ENCODE peak calls at places on chromosome 3, in six cellular contexts. F is astrocyte of the spinal cord, Y is suprapubic skin, S is fibroblast of the aortic adventitia, A is heart left ventricle, K is dorsolateral prefrontal cortex. H is an unnamed sample.

GRCh38 chr3:140177943-140178342 is 243.0 kb downstream of the CLSTN2 start:
- DNase-seq in S (no peak), F (no peak), K (no peak), A (no peak), Y (no peak), H (no peak)

GRCh38 chr3:43198791-43199644 is 87.3 kb upstream of the SNRK start:
- DNase-seq in F (no peak), A (no peak), K (no peak), Y (no peak), S (no peak), H (no peak)

GRCh38 chr3:57110797-57111196 is 50.3 kb downstream of the SPATA12 start:
- DNase-seq in F (no peak), K (no peak), Y (no peak), S (no peak), A (no peak), H (no peak)

GRCh38 chr3:26015752-26016151 is 225.9 kb downstream of the OXSM start:
- DNase-seq in S (no peak), K (no peak), A (no peak), F (no peak), Y (no peak), H (no peak)

GRCh38 chr3:179046497-179047353 is 24.9 kb downstream of the ZMAT3 start:
- DNase-seq in K (no peak), S (no peak), A (no peak), F (peak; percentile 58), Y (no peak), H (peak; percentile 60)

GRCh38 chr3:25453521-25454410 is 25.7 kb downstream of the RARB start:
- DNase-seq in S (peak; percentile 90), A (no peak), Y (no peak), K (no peak), F (peak; percentile 72), H (no peak)

GRCh38 chr3:144953959-144954358 is 982.3 kb downstream of the DIPK2A start:
- DNase-seq in Y (no peak), S (no peak), F (no peak), A (no peak), K (no peak), H (no peak)

GRCh38 chr3:74630602-74631001 is 16.1 kb upstream of the CNTN3 start:
- DNase-seq in A (no peak), Y (no peak), F (no peak), S (peak; percentile 74), K (no peak), H (no peak)

GRCh38 chr3:66989860-66990696 is 8.0 kb upstream of the KBTBD8 start:
- DNase-seq in K (no peak), A (no peak), F (no peak), S (peak; percentile 21), Y (no peak), H (no peak)

GRCh38 chr3:185656321-185656840 is 70.3 kb downstream of the SENP2 start:
- DNase-seq in F (peak; percentile 98), S (peak; percentile 99), A (peak; percentile 33), K (no peak), Y (no peak), H (no peak)

GRCh38 chr3:184540777-184541681 is 20.6 kb upstream of the EPHB3 start:
- DNase-seq in A (peak; percentile 37), K (peak; percentile 74), Y (peak; percentile 85), F (peak; percentile 39), S (peak; percentile 37), H (no peak)

GRCh38 chr3:18444597-18445420 is 19.7 kb upstream of the SATB1 start:
- DNase-seq in K (peak; percentile 44), F (peak; percentile 56), Y (peak; percentile 84), S (peak; percentile 20), A (peak; percentile 65), H (peak; percentile 30)
- TF ChIP-seq CTCF in K (no peak), F (peak; percentile 46), Y (peak; percentile 59), S (peak; percentile 46), A (no peak), H (no peak)

GRCh38 chr3:39409514-39410136 is 3.1 kb downstream of the RPSA start:
- DNase-seq in Y (no peak), K (no peak), F (no peak), A (no peak), S (no peak), H (no peak)
- TF ChIP-seq CTCF in Y (no peak), K (no peak), F (no peak), A (no peak), S (no peak), H (no peak)

GRCh38 chr3:170679190-170679589 is 93.3 kb upstream of the SLC7A14 start:
- DNase-seq in A (no peak), F (no peak), K (no peak), S (no peak), Y (no peak), H (no peak)

DNA sequence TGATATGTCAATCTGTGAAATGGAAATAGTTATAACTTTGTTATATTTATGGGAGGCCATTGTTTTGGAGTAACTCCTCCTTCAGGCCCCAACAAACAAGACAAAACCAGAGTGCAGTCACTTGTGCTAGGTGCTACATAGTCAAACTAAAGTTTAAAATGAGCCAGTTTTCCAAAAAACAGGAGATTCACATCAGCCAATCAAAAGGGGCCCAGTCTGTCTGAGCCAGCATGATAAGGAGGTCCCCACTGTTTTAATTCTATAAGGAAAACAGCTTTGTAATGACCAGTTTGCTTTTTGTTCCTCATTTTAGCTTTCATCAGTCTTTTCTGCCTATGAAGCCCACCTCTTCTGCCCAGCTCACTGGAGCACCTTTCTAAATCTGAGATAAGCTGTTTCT is 94.7 kb upstream of the SLC7A14 start:
- DNase-seq in A (no peak), Y (no peak), K (no peak), S (no peak), F (no peak), H (no peak)
- TF ChIP-seq CTCF in A (no peak), Y (no peak), K (no peak), S (no peak), F (no peak), H (no peak)

GRCh38 chr3:195270079-195270349 is 945 bp downstream of the XXYLT1 start:
- DNase-seq in F (no peak), S (no peak), A (no peak), Y (no peak), K (no peak), H (no peak)

GRCh38 chr3:195271116-195271858 is at the start of gene XXYLT1:
- DNase-seq in S (peak; percentile 85), F (peak; percentile 91), K (peak; percentile 85), A (peak; percentile 90), Y (peak; percentile 94), H (peak; percentile 92)

GRCh38 chr3:195269375-195270078 is 1.4 kb downstream of the XXYLT1 start:
- DNase-seq in S (no peak), K (no peak), Y (no peak), F (no peak), A (no peak), H (no peak)

GRCh38 chr3:195271859-195272243 is 892 bp upstream of the XXYLT1 start:
- DNase-seq in S (no peak), Y (no peak), A (no peak), K (no peak), F (peak; percentile 17), H (no peak)

GRCh38 chr3:195270350-195271115 is 426 bp downstream of the XXYLT1 start:
- DNase-seq in F (peak; percentile 81), S (peak; percentile 68), K (peak; percentile 62), A (peak; percentile 74), Y (no peak), H (peak; percentile 89)
- TF ChIP-seq CTCF in F (peak; percentile 58), S (peak; percentile 57), K (peak; percentile 61), A (peak; percentile 56), Y (peak; percentile 83), H (peak; percentile 41)

DNA sequence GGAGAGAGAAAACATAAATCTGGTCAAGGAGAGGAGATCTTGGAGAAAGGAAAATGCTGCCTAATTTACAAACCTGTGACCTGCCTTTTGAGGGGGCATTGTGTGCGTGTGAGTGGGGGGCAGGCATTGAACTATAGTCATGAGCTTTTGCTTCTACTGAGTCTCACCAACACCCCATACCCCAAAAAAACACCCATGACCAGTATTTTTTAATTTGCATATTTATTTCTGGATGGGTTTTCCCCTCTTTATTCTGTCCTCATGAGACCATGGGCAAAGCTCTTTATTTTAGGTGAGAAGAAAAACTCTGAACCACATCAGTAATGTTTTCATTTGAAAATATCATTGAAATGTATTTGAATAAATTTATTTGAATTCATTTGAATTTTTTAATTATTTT is 20.6 kb downstream of the CD80 start:
- DNase-seq in K (no peak), Y (no peak), A (no peak), F (no peak), S (no peak), H (no peak)
- TF ChIP-seq CTCF in K (no peak), Y (no peak), A (no peak), F (no peak), S (no peak), H (no peak)

H was measured in GM06990.